ENCODE peak calls at places on chromosome 1, in four cellular contexts. U is suprapubic skin, S is tibial nerve, A is ovary. D is an unnamed sample.

GRCh38 chr1:225471453-225472301 is 43.8 kb upstream of the LBR start:
- DNase-seq in U (peak), S (no peak), A (no peak), D (no peak)

GRCh38 chr1:170375082-170375733 is 156.8 kb upstream of the GORAB start:
- DNase-seq in S (no peak), A (no peak), U (no peak), D (no peak)

GRCh38 chr1:25461783-25462182 is 31.1 kb downstream of the MACO1 start:
- DNase-seq in U (no peak), A (no peak), S (no peak), D (no peak)

GRCh38 chr1:78229344-78229743 is 183.6 kb downstream of the GIPC2 start:
- DNase-seq in A (no peak), S (peak), U (no peak), D (no peak)

GRCh38 chr1:1019122-1019999 is 559 bp upstream of the AGRN start:
- DNase-seq in S (peak), A (peak), U (no peak), D (peak)

GRCh38 chr1:3235496-3235895 is 166.5 kb downstream of the PRDM16 start:
- DNase-seq in A (no peak), U (no peak), S (no peak), D (no peak)

GRCh38 chr1:116330846-116331245 is 42.2 kb upstream of the ATP1A1 start:
- DNase-seq in A (no peak), S (no peak), U (no peak), D (no peak)

GRCh38 chr1:1430114-1430982 is 5.1 kb upstream of the VWA1 start:
- DNase-seq in A (peak), S (peak), U (no peak), D (no peak)

GRCh38 chr1:240169188-240169587 is 77.5 kb downstream of the FMN2 start:
- DNase-seq in U (no peak), A (no peak), S (no peak), D (no peak)

GRCh38 chr1:165375623-165376022 is 19.1 kb upstream of the LMX1A start:
- DNase-seq in S (no peak), A (no peak), U (no peak), D (no peak)

GRCh38 chr1:242890211-242890741 is 364.8 kb downstream of the CEP170 start:
- DNase-seq in A (no peak), U (no peak), S (no peak), D (no peak)

GRCh38 chr1:172971241-172971640 is 79.5 kb downstream of the TNFSF18 start:
- DNase-seq in U (no peak), S (no peak), A (no peak), D (no peak)

GRCh38 chr1:172970186-172970585 is 80.6 kb downstream of the TNFSF18 start:
- DNase-seq in U (no peak), S (no peak), A (no peak), D (no peak)

GRCh38 chr1:172976222-172977041 is 74.3 kb downstream of the TNFSF18 start:
- DNase-seq in S (no peak), U (no peak), A (no peak), D (peak)

GRCh38 chr1:172969611-172970010 is 81.1 kb downstream of the TNFSF18 start:
- DNase-seq in S (no peak), A (no peak), U (no peak), D (no peak)

DNA sequence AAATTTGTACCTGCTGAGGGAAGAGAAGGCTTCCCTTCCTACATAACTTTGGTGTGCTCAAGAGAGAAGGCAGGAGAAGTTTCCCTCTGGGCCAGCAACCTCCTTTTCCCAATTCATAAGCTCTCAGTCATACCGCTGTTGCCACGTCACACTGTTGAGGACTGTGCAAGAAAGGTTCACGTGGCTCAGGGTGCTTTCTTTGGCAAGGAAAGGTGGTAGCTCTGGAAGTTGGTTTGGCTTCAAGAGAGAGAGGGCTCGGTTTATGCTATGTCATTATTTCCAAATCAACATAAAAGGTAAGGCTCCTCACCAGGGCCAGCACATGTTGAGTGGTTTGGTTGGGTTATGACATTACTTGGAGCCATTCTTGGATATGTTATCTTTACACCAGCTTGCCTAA is 77.3 kb downstream of the TNFSF18 start:
- DNase-seq in U (no peak), S (no peak), A (no peak), D (no peak)
- H3K27ac ChIP-seq in U (no peak), S (no peak), A (no peak), D (no peak)

GRCh38 chr1:23177438-23178380 is 9.1 kb upstream of the LUZP1 start:
- DNase-seq in S (no peak), U (peak), A (peak), D (peak)
- TF ChIP-seq EP300 in S (no peak), U (no peak), A (no peak), D (no peak)

DNA sequence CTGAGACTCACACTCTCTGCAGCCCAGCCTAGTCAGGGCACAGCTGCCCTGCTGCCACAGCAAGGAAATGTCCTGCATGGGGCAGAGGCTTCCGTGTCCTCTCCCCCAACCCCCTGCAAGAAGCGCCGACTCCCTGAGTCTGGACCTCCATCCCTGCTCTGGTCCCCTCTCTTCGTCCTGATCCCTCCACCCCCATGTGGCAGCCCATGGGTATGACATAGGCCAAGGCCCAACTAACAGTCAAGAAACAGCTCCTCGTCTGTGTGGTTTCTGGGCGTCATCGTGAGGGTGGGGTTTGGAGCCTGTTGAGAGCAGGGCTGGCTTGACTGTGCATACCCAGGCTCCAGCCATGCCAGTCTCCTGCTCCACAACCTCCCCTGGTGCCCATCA is 19.5 kb downstream of the FAAH start:
- DNase-seq in A (no peak), U (no peak), S (no peak), D (no peak)
- TF ChIP-seq CTCF in A (no peak), U (no peak), S (no peak), D (no peak)

GRCh38 chr1:112625696-112626095 is 6.1 kb downstream of the CAPZA1 start:
- DNase-seq in A (no peak), U (no peak), S (no peak), D (no peak)
- H3K27ac ChIP-seq in A (no peak), U (no peak), S (no peak), D (no peak)

GRCh38 chr1:20250346-20250989 is 40.2 kb upstream of the VWA5B1 start:
- DNase-seq in A (peak), S (no peak), U (no peak), D (peak)

GRCh38 chr1:20248954-20249612 is 41.6 kb upstream of the VWA5B1 start:
- DNase-seq in U (no peak), S (no peak), A (no peak), D (no peak)

GRCh38 chr1:20255666-20256065 is 35.0 kb upstream of the VWA5B1 start:
- DNase-seq in A (no peak), S (no peak), U (no peak), D (peak)

GRCh38 chr1:20252587-20252986 is 38.1 kb upstream of the VWA5B1 start:
- DNase-seq in A (no peak), U (no peak), S (no peak), D (no peak)
- TF ChIP-seq EP300 in A (no peak), U (no peak), S (no peak), D (no peak)

DNA sequence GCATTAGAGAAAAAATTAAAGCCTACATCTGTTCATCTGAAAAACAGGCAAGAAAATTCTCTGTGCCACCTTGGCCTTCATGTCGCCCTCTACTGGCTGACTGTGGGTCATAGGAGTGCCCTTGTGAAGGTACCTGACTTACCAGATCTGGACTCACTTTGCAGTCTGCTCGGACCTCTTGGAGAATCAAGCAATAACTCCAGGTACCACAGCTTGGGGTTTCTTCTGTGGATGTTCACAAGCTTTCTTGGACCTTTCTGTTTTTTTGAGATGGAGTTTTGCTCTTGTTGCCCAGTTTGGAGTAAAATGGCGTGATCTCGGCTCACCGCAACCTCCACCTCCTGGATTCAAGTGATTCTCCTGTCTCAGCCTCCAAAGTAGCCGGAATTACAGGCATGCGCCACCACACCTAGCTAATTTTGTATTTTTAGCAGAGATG is 2.4 kb upstream of the PRAMEF18 start:
- DNase-seq in U (no peak), S (no peak), A (no peak), D (peak)
- TF ChIP-seq CTCF in U (no peak), S (peak), A (no peak), D (peak)

GRCh38 chr1:214603819-214604252 is 841 bp downstream of the CENPF start:
- DNase-seq in A (no peak), U (no peak), S (no peak), D (no peak)
- H3K27ac ChIP-seq in A (no peak), U (no peak), S (no peak), D (no peak)

GRCh38 chr1:150410582-150411101 is 46.7 kb downstream of the RPRD2 start:
- DNase-seq in U (no peak), A (no peak), S (no peak), D (no peak)
- TF ChIP-seq EP300 in U (no peak), A (no peak), S (no peak), D (no peak)

GRCh38 chr1:179877586-179878265 is at the start of gene TOR1AIP2:
- DNase-seq in A (peak), S (peak), U (peak), D (peak)
- TF ChIP-seq CTCF in A (peak), S (no peak), U (no peak), D (no peak)